ENCODE peak calls at places on chromosomes 11 and 22, in four cellular contexts. T is left ventricle myocardium inferior; V is naive thymus-derived CD4-positive, alpha-beta T cell; Y is brain microvascular endothelial cell. L is an unnamed sample.

GRCh38 chr11:86058360-86058759 is 10.5 kb downstream of the PICALM start:
- DNase-seq in T (no peak), V (no peak), Y (no peak), L (no peak)

GRCh38 chr11:66641834-66642233 is 3.3 kb downstream of the RBM4 start:
- DNase-seq in T (no peak), V (no peak), Y (no peak), L (no peak)

GRCh38 chr11:113283881-113284280 is 30.5 kb upstream of the TTC12 start:
- DNase-seq in T (no peak), V (no peak), Y (no peak), L (no peak)

GRCh38 chr11:10481567-10482349 is 26.7 kb downstream of the AMPD3 start:
- DNase-seq in T (no peak), V (no peak), Y (no peak), L (no peak)

GRCh38 chr11:3217751-3218482 is 696 bp downstream of the MRGPRG start:
- DNase-seq in T (peak), V (no peak), Y (no peak), L (no peak)

GRCh38 chr11:61700221-61700620 is 20.0 kb downstream of the DAGLA start:
- DNase-seq in T (no peak), V (no peak), Y (peak), L (no peak)

GRCh38 chr11:78380615-78381029 is 37.0 kb downstream of the GAB2 start:
- DNase-seq in T (no peak), V (no peak), Y (peak), L (no peak)

GRCh38 chr22:22884888-22885840 is 2.5 kb upstream of the IGLL5 start:
- DNase-seq in T (no peak), V (no peak), Y (no peak), L (peak)

GRCh38 chr11:32122200-32122599 is 31.3 kb downstream of the RCN1 start:
- DNase-seq in T (no peak), V (no peak), Y (no peak), L (no peak)

GRCh38 chr11:89491141-89491690 is at the start of gene NOX4:
- DNase-seq in T (peak), V (no peak), Y (peak), L (no peak)

GRCh38 chr11:41498726-41499125 is 39.3 kb upstream of the LRRC4C start:
- DNase-seq in T (no peak), V (no peak), Y (no peak), L (no peak)

GRCh38 chr22:47839586-47840245 is 1077.3 kb downstream of the TBC1D22A start:
- DNase-seq in T (no peak), V (no peak), Y (no peak), L (no peak)

GRCh38 chr11:33723238-33723881 is 12.9 kb downstream of the CD59 start:
- DNase-seq in T (no peak), V (no peak), Y (peak), L (no peak)

GRCh38 chr11:20547411-20547810 is 52.0 kb upstream of the SLC6A5 start:
- DNase-seq in T (no peak), V (no peak), Y (no peak), L (no peak)

GRCh38 chr22:50601669-50602337 is 1.2 kb downstream of the MAPK8IP2 start:
- DNase-seq in T (no peak), V (no peak), Y (no peak), L (no peak)

GRCh38 chr11:104003491-104003890 is 32.9 kb upstream of the DDI1 start:
- DNase-seq in T (no peak), V (no peak), Y (peak), L (no peak)

GRCh38 chr11:110463153-110463552 is 33.4 kb downstream of the FDX1 start:
- DNase-seq in T (peak), V (no peak), Y (peak), L (peak)

GRCh38 chr11:93116641-93117577 is 80.9 kb downstream of the SLC36A4 start:
- DNase-seq in T (no peak), V (no peak), Y (no peak), L (peak)

GRCh38 chr22:42343136-42343484 is 72.7 kb upstream of the TCF20 start:
- DNase-seq in T (no peak), V (no peak), Y (no peak), L (peak)

GRCh38 chr11:10936999-10937398 is 79.1 kb upstream of the ZBED5 start:
- DNase-seq in T (no peak), V (no peak), Y (no peak), L (no peak)

GRCh38 chr11:62538470-62539237 is 8.0 kb downstream of the AHNAK start:
- DNase-seq in T (no peak), V (no peak), Y (no peak), L (no peak)

GRCh38 chr22:31288496-31289235 is 3.6 kb downstream of the PIK3IP1 start:
- DNase-seq in T (no peak), V (no peak), Y (no peak), L (no peak)

GRCh38 chr22:20011993-20012740 is 4.5 kb downstream of the ARVCF start:
- DNase-seq in T (no peak), V (no peak), Y (no peak), L (no peak)

GRCh38 chr22:44519895-44520294 is 21.9 kb upstream of the RTL6 start:
- DNase-seq in T (peak), V (no peak), Y (no peak), L (no peak)

GRCh38 chr11:57567512-57568329 is at the start of gene UBE2L6:
- DNase-seq in T (peak), V (peak), Y (no peak), L (peak)

GRCh38 chr11:2399488-2400068 is 972 bp upstream of the TSSC4 start:
- DNase-seq in T (no peak), V (peak), Y (no peak), L (peak)

GRCh38 chr11:8757047-8757446 is 74.5 kb downstream of the RPL27A start:
- DNase-seq in T (no peak), V (no peak), Y (no peak), L (no peak)

GRCh38 chr11:47355283-47356128 is 3.0 kb upstream of the MYBPC3 start:
- DNase-seq in T (peak), V (no peak), Y (peak), L (peak)

GRCh38 chr11:121032546-121032945 is 8.6 kb downstream of the TBCEL start:
- DNase-seq in T (no peak), V (no peak), Y (no peak), L (no peak)

GRCh38 chr11:41058138-41058537 is 401.3 kb downstream of the LRRC4C start:
- DNase-seq in T (no peak), V (no peak), Y (no peak), L (no peak)

GRCh38 chr11:2533642-2534115 is 88.9 kb downstream of the KCNQ1 start:
- DNase-seq in T (peak), V (no peak), Y (peak), L (peak)

GRCh38 chr11:74720596-74721478 is 10.4 kb downstream of the CHRDL2 start:
- DNase-seq in T (peak), V (no peak), Y (no peak), L (no peak)

GRCh38 chr11:2862950-2863618 is 22.5 kb downstream of the CDKN1C start:
- DNase-seq in T (peak), V (no peak), Y (no peak), L (no peak)

DNA sequence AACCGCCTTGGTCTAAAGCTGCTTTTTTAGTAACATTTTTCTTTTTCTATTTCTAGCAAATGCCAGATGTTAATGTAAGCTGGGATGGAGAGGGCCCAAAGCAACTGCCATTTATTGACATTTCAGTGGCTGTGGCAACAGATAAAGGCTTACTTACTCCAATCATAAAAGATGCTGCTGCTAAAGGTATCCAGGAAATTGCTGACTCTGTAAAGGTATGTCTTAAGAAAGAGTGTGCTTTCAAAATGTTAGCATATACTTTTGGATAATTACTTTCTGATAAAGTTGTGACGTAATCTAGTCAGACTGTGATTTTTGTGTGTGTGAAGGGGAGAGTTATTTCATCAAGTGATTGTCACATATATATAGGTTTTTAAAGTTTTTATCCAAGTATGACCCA is 68.1 kb downstream of the PDHX start:
- DNase-seq in T (no peak), V (no peak), Y (no peak), L (no peak)
- H3K4me3 ChIP-seq in T (no peak), V (no peak), Y (no peak), L (no peak)

GRCh38 chr11:123180166-123180565 is 14.9 kb downstream of the CLMP start:
- DNase-seq in T (no peak), V (no peak), Y (no peak), L (no peak)
- H3K27ac ChIP-seq in T (no peak), V (no peak), Y (no peak), L (no peak)

GRCh38 chr11:134409552-134410429 is 2.3 kb downstream of the B3GAT1 start:
- DNase-seq in T (no peak), V (no peak), Y (no peak), L (no peak)
- H3K4me3 ChIP-seq in T (no peak), V (no peak), Y (no peak), L (no peak)

GRCh38 chr11:134741453-134742227 is 329.6 kb upstream of the B3GAT1 start:
- DNase-seq in T (no peak), V (no peak), Y (peak), L (peak)

GRCh38 chr11:134740590-134741342 is 328.7 kb upstream of the B3GAT1 start:
- DNase-seq in T (no peak), V (no peak), Y (no peak), L (no peak)

GRCh38 chr11:134738581-134738980 is 326.5 kb upstream of the B3GAT1 start:
- DNase-seq in T (no peak), V (no peak), Y (no peak), L (no peak)

GRCh38 chr11:134737563-134738510 is 325.8 kb upstream of the B3GAT1 start:
- DNase-seq in T (no peak), V (no peak), Y (no peak), L (no peak)

GRCh38 chr11:134739136-134739535 is 327.1 kb upstream of the B3GAT1 start:
- DNase-seq in T (no peak), V (no peak), Y (no peak), L (no peak)
- H3K27ac ChIP-seq in T (no peak), V (no peak), Y (no peak), L (peak)

GRCh38 chr11:118997627-118998387 is at the start of gene CENATAC:
- DNase-seq in T (peak), V (peak), Y (peak), L (peak)
- H3K4me3 ChIP-seq in T (peak), V (peak), Y (peak), L (peak)

GRCh38 chr11:6406370-6406769 is 12.5 kb downstream of the APBB1 start:
- DNase-seq in T (no peak), V (no peak), Y (no peak), L (no peak)
- H3K27ac ChIP-seq in T (no peak), V (peak), Y (no peak), L (no peak)

GRCh38 chr11:44911031-44911814 is 39.5 kb downstream of the TP53I11 start:
- DNase-seq in T (peak), V (peak), Y (peak), L (peak)
- H3K4me3 ChIP-seq in T (no peak), V (no peak), Y (no peak), L (no peak)

GRCh38 chr11:68004551-68005335 is 846 bp upstream of the UNC93B1 start:
- DNase-seq in T (no peak), V (no peak), Y (no peak), L (no peak)
- H3K27ac ChIP-seq in T (no peak), V (no peak), Y (no peak), L (no peak)

L was measured in DND-41.